ENCODE peak calls at places on chromosomes 12 and 14, in nine cellular contexts. B is substantia nigra, J is HEK293T, Q is NCI-H460, C is A673, H is HT1080, W is stomach, E is NCI-H1105, A is Ammon's horn. T is an unnamed sample.

GRCh38 chr14:68177728-68178127 is 358.1 kb downstream of the RAD51B start:
- DNase-seq in B (no peak), J (no peak), Q (no peak), C (no peak), H (no peak), W (no peak), E (no peak), A (no peak), T (no peak)

GRCh38 chr12:63103489-63104131 is 47.4 kb downstream of the AVPR1A start:
- DNase-seq in B (no peak), J (peak), Q (peak), C (peak), H (no peak), W (no peak), E (no peak), A (peak), T (no peak)

GRCh38 chr12:52147367-52147972 is 44.3 kb downstream of the KRT80 start:
- DNase-seq in B (no peak), J (no peak), Q (peak), C (peak), H (peak), W (peak), E (no peak), A (no peak), T (peak)

GRCh38 chr14:89540830-89541470 is 123.9 kb upstream of the FOXN3 start:
- DNase-seq in B (no peak), J (no peak), Q (no peak), C (peak), H (peak), W (no peak), E (no peak), A (no peak), T (no peak)

GRCh38 chr14:91227183-91227628 is 17.3 kb downstream of the GPR68 start:
- DNase-seq in B (no peak), J (no peak), Q (no peak), C (no peak), H (no peak), W (no peak), E (no peak), A (no peak), T (no peak)

GRCh38 chr12:41361791-41362190 is 173.7 kb downstream of the PDZRN4 start:
- DNase-seq in B (no peak), J (no peak), Q (no peak), C (no peak), H (no peak), W (no peak), E (peak), A (peak), T (no peak)

GRCh38 chr14:46580941-46581671 is 70.5 kb downstream of the RPL10L start:
- DNase-seq in B (no peak), J (peak), Q (peak), C (peak), H (peak), W (no peak), E (peak), A (peak), T (no peak)

GRCh38 chr12:30794591-30795409 is 40.0 kb upstream of the CAPRIN2 start:
- DNase-seq in B (no peak), J (peak), Q (peak), C (peak), H (peak), W (no peak), E (no peak), A (no peak), T (no peak)

GRCh38 chr12:40330180-40330579 is 105.4 kb downstream of the LRRK2 start:
- DNase-seq in B (no peak), J (no peak), Q (no peak), C (no peak), H (no peak), W (no peak), E (no peak), A (no peak), T (no peak)

GRCh38 chr12:76878045-76878898 is 547 bp downstream of the CSRP2 start:
- DNase-seq in B (no peak), J (peak), Q (no peak), C (peak), H (no peak), W (no peak), E (peak), A (no peak), T (no peak)

GRCh38 chr14:75794615-75795038 is 133.6 kb downstream of the TTLL5 start:
- DNase-seq in B (no peak), J (no peak), Q (peak), C (no peak), H (peak), W (no peak), E (no peak), A (peak), T (no peak)

GRCh38 chr12:22410497-22410896 is 76.0 kb upstream of the ST8SIA1 start:
- DNase-seq in B (no peak), J (no peak), Q (no peak), C (no peak), H (peak), W (no peak), E (no peak), A (no peak), T (no peak)

GRCh38 chr12:90987101-90987500 is 17.7 kb downstream of the EPYC start:
- DNase-seq in B (no peak), J (no peak), Q (no peak), C (no peak), H (no peak), W (no peak), E (no peak), A (no peak), T (no peak)

GRCh38 chr14:92325835-92326234 is 2.9 kb downstream of the SLC24A4 start:
- DNase-seq in B (no peak), J (no peak), Q (no peak), C (no peak), H (no peak), W (no peak), E (no peak), A (no peak), T (no peak)

GRCh38 chr12:52630104-52630500 is 11.7 kb upstream of the KRT73 start:
- DNase-seq in B (no peak), J (no peak), Q (no peak), C (no peak), H (no peak), W (no peak), E (no peak), A (no peak), T (no peak)